ENCODE peak calls at places on chromosomes 3 and 15, in six cellular contexts. One of them, this sample, is unnamed.

GRCh38 chr15:89515477-89515876 is 19.1 kb upstream of the RHCG start:
- ATAC-seq in CD4-positive, alpha-beta T cell: no peak
- ATAC-seq in HCT116: no peak
- ATAC-seq in gastrocnemius medialis: no peak
- ATAC-seq in pancreas: no peak
- ATAC-seq in right lobe of liver: no peak
- ATAC-seq in this sample: no peak

GRCh38 chr3:184748219-184749135 is 36.6 kb upstream of the MAGEF1 start:
- ATAC-seq in CD4-positive, alpha-beta T cell: no peak
- ATAC-seq in HCT116: peak
- ATAC-seq in gastrocnemius medialis: no peak
- ATAC-seq in pancreas: peak
- ATAC-seq in right lobe of liver: peak
- ATAC-seq in this sample: peak

GRCh38 chr3:47645551-47645950 is 66.9 kb upstream of the CSPG5 start:
- ATAC-seq in CD4-positive, alpha-beta T cell: no peak
- ATAC-seq in HCT116: no peak
- ATAC-seq in gastrocnemius medialis: no peak
- ATAC-seq in pancreas: peak
- ATAC-seq in right lobe of liver: no peak
- ATAC-seq in this sample: no peak

GRCh38 chr3:169266986-169267385 is 396.5 kb downstream of the MECOM start:
- ATAC-seq in CD4-positive, alpha-beta T cell: no peak
- ATAC-seq in HCT116: no peak
- ATAC-seq in gastrocnemius medialis: no peak
- ATAC-seq in pancreas: no peak
- ATAC-seq in right lobe of liver: no peak
- ATAC-seq in this sample: no peak

GRCh38 chr15:76313731-76314130 is 2.5 kb upstream of the ETFA start:
- ATAC-seq in CD4-positive, alpha-beta T cell: no peak
- ATAC-seq in HCT116: no peak
- ATAC-seq in gastrocnemius medialis: no peak
- ATAC-seq in pancreas: no peak
- ATAC-seq in right lobe of liver: no peak
- ATAC-seq in this sample: no peak

GRCh38 chr3:66302288-66302687 is 81.5 kb downstream of the SLC25A26 start:
- ATAC-seq in CD4-positive, alpha-beta T cell: peak
- ATAC-seq in HCT116: no peak
- ATAC-seq in gastrocnemius medialis: no peak
- ATAC-seq in pancreas: no peak
- ATAC-seq in right lobe of liver: peak
- ATAC-seq in this sample: no peak

GRCh38 chr15:50077655-50078054 is 41.4 kb downstream of the ATP8B4 start:
- ATAC-seq in CD4-positive, alpha-beta T cell: no peak
- ATAC-seq in HCT116: no peak
- ATAC-seq in gastrocnemius medialis: no peak
- ATAC-seq in pancreas: no peak
- ATAC-seq in right lobe of liver: no peak
- ATAC-seq in this sample: no peak

GRCh38 chr3:197458179-197458707 is 97.5 kb downstream of the BDH1 start:
- ATAC-seq in CD4-positive, alpha-beta T cell: peak
- ATAC-seq in HCT116: peak
- ATAC-seq in gastrocnemius medialis: no peak
- ATAC-seq in pancreas: no peak
- ATAC-seq in right lobe of liver: no peak
- ATAC-seq in this sample: no peak

GRCh38 chr3:139505829-139506386 is 29.6 kb upstream of the RBP2 start:
- ATAC-seq in CD4-positive, alpha-beta T cell: no peak
- ATAC-seq in HCT116: no peak
- ATAC-seq in gastrocnemius medialis: no peak
- ATAC-seq in pancreas: peak
- ATAC-seq in right lobe of liver: no peak
- ATAC-seq in this sample: no peak

GRCh38 chr3:46927718-46928073 is 48.8 kb downstream of the CCDC12 start:
- ATAC-seq in CD4-positive, alpha-beta T cell: no peak
- ATAC-seq in HCT116: no peak
- ATAC-seq in gastrocnemius medialis: no peak
- ATAC-seq in pancreas: no peak
- ATAC-seq in right lobe of liver: no peak
- ATAC-seq in this sample: no peak

GRCh38 chr3:69510481-69511031 is 124.7 kb upstream of the FRMD4B start:
- ATAC-seq in CD4-positive, alpha-beta T cell: no peak
- ATAC-seq in HCT116: no peak
- ATAC-seq in gastrocnemius medialis: no peak
- ATAC-seq in pancreas: no peak
- ATAC-seq in right lobe of liver: no peak
- ATAC-seq in this sample: no peak

GRCh38 chr3:188021502-188022040 is 132.4 kb upstream of the LPP start:
- ATAC-seq in CD4-positive, alpha-beta T cell: no peak
- ATAC-seq in HCT116: no peak
- ATAC-seq in gastrocnemius medialis: no peak
- ATAC-seq in pancreas: peak
- ATAC-seq in right lobe of liver: no peak
- ATAC-seq in this sample: no peak

GRCh38 chr3:182809523-182809922 is 16.2 kb downstream of the ATP11B start:
- ATAC-seq in CD4-positive, alpha-beta T cell: no peak
- ATAC-seq in HCT116: no peak
- ATAC-seq in gastrocnemius medialis: no peak
- ATAC-seq in pancreas: no peak
- ATAC-seq in right lobe of liver: no peak
- ATAC-seq in this sample: no peak

GRCh38 chr3:179421500-179421899 is 29.8 kb downstream of the GNB4 start:
- ATAC-seq in CD4-positive, alpha-beta T cell: no peak
- ATAC-seq in HCT116: no peak
- ATAC-seq in gastrocnemius medialis: no peak
- ATAC-seq in pancreas: no peak
- ATAC-seq in right lobe of liver: no peak
- ATAC-seq in this sample: peak

GRCh38 chr15:71777216-71777943 is 33.0 kb upstream of the NR2E3 start:
- ATAC-seq in CD4-positive, alpha-beta T cell: no peak
- ATAC-seq in HCT116: no peak
- ATAC-seq in gastrocnemius medialis: no peak
- ATAC-seq in pancreas: no peak
- ATAC-seq in right lobe of liver: no peak
- ATAC-seq in this sample: no peak

GRCh38 chr15:63049747-63050439 is 7.3 kb downstream of the TPM1 start:
- ATAC-seq in CD4-positive, alpha-beta T cell: no peak
- ATAC-seq in HCT116: no peak
- ATAC-seq in gastrocnemius medialis: no peak
- ATAC-seq in pancreas: no peak
- ATAC-seq in right lobe of liver: no peak
- ATAC-seq in this sample: no peak

GRCh38 chr15:63048986-63049665 is 6.6 kb downstream of the TPM1 start:
- ATAC-seq in CD4-positive, alpha-beta T cell: peak
- ATAC-seq in HCT116: peak
- ATAC-seq in gastrocnemius medialis: peak
- ATAC-seq in pancreas: peak
- ATAC-seq in right lobe of liver: peak
- ATAC-seq in this sample: peak

GRCh38 chr15:63047792-63048114 is 5.2 kb downstream of the TPM1 start:
- ATAC-seq in CD4-positive, alpha-beta T cell: no peak
- ATAC-seq in HCT116: no peak
- ATAC-seq in gastrocnemius medialis: no peak
- ATAC-seq in pancreas: no peak
- ATAC-seq in right lobe of liver: no peak
- ATAC-seq in this sample: no peak

GRCh38 chr15:63046927-63047760 is 4.6 kb downstream of the TPM1 start:
- ATAC-seq in CD4-positive, alpha-beta T cell: no peak
- ATAC-seq in HCT116: no peak
- ATAC-seq in gastrocnemius medialis: no peak
- ATAC-seq in pancreas: no peak
- ATAC-seq in right lobe of liver: no peak
- ATAC-seq in this sample: peak

DNA sequence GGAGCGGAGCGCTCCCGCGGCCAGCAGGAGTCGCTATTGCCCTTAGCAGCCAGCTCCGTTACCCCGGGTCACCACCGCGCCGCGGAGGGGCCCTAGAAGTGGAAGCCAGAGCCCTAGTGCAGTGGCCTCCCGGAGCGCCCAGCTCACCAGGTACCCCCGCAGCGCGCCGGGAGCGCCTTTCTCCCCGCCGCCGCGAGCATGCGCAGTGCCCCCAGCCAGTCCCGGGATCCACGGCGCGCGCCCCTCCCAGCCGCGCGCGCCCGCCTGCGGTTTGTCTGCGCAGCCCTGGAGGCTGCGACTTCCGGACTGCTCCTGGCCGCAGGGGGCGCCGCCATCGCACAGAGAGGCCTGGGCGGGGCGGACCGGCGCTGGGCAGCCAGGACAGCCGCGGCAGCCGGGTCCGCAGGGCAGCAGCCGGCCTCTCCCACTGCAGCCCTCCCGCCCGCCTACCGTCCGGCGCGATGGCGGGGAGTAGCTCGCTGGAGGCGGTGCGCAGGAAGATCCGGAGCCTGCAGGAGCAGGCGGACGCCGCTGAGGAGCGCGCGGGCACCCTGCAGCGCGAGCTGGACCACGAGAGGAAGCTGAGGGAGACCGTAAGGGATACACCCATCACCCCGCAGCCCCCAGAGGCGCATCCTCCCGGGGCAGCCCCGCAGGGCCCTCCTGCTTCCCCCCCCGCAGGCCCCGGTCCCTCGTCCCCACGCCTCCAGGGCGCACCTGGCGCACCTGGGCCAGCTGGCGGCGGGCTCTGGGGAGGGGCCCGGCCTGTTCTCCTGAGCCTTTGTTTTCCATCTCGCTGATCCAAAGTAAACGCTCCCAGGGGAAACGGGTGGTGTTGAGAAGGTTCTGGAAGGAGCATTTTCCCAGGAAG is 5.8 kb downstream of the TPM1 start:
- ATAC-seq in CD4-positive, alpha-beta T cell: peak
- ATAC-seq in HCT116: peak
- ATAC-seq in gastrocnemius medialis: peak
- ATAC-seq in pancreas: peak
- ATAC-seq in right lobe of liver: peak
- ATAC-seq in this sample: peak
- H3K27ac ChIP-seq in CD4-positive, alpha-beta T cell: peak
- H3K27ac ChIP-seq in HCT116: peak
- H3K27ac ChIP-seq in gastrocnemius medialis: peak
- H3K27ac ChIP-seq in pancreas: peak
- H3K27ac ChIP-seq in right lobe of liver: peak
- H3K27ac ChIP-seq in this sample: peak

GRCh38 chr3:50648297-50648696 is 26.4 kb upstream of the DOCK3 start:
- ATAC-seq in CD4-positive, alpha-beta T cell: no peak
- ATAC-seq in HCT116: no peak
- ATAC-seq in gastrocnemius medialis: no peak
- ATAC-seq in pancreas: no peak
- ATAC-seq in right lobe of liver: no peak
- ATAC-seq in this sample: no peak
- H3K27ac ChIP-seq in CD4-positive, alpha-beta T cell: no peak
- H3K27ac ChIP-seq in HCT116: no peak
- H3K27ac ChIP-seq in gastrocnemius medialis: peak
- H3K27ac ChIP-seq in pancreas: no peak
- H3K27ac ChIP-seq in right lobe of liver: no peak
- H3K27ac ChIP-seq in this sample: no peak

GRCh38 chr3:42683875-42684593 is 1.3 kb upstream of the KLHL40 start:
- ATAC-seq in CD4-positive, alpha-beta T cell: no peak
- ATAC-seq in HCT116: peak
- ATAC-seq in gastrocnemius medialis: peak
- ATAC-seq in pancreas: peak
- ATAC-seq in right lobe of liver: peak
- ATAC-seq in this sample: peak

GRCh38 chr3:42684632-42685362 is 540 bp upstream of the KLHL40 start:
- ATAC-seq in CD4-positive, alpha-beta T cell: no peak
- ATAC-seq in HCT116: no peak
- ATAC-seq in gastrocnemius medialis: no peak
- ATAC-seq in pancreas: no peak
- ATAC-seq in right lobe of liver: no peak
- ATAC-seq in this sample: no peak

GRCh38 chr3:42686832-42687650 is 1.7 kb downstream of the KLHL40 start:
- ATAC-seq in CD4-positive, alpha-beta T cell: no peak
- ATAC-seq in HCT116: no peak
- ATAC-seq in gastrocnemius medialis: no peak
- ATAC-seq in pancreas: no peak
- ATAC-seq in right lobe of liver: no peak
- ATAC-seq in this sample: no peak

GRCh38 chr3:42685891-42686820 is 819 bp downstream of the KLHL40 start:
- ATAC-seq in CD4-positive, alpha-beta T cell: no peak
- ATAC-seq in HCT116: no peak
- ATAC-seq in gastrocnemius medialis: no peak
- ATAC-seq in pancreas: no peak
- ATAC-seq in right lobe of liver: no peak
- ATAC-seq in this sample: no peak

DNA sequence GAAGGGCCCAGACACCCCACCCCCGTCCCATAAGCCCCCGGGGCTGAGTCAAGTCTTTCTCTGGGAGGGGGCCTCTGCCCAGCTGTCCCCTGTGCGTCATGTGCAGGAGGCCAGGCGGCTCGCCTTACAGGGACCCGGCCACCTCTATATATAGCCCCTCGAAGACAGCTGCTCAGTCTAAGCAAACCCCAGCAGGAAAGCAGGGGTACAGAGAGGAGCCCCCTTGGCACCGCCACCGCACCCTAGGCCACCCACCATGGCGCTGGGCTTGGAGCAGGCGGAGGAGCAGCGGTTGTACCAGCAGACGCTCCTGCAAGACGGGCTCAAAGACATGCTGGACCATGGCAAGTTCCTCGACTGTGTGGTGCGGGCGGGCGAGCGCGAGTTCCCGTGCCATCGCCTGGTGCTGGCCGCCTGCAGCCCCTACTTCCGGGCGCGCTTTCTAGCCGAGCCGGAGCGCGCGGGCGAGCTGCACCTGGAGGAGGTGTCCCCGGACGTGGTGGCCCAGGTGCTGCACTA is at the start of gene KLHL40:
- ATAC-seq in CD4-positive, alpha-beta T cell: no peak
- ATAC-seq in HCT116: no peak
- ATAC-seq in gastrocnemius medialis: peak
- ATAC-seq in pancreas: no peak
- ATAC-seq in right lobe of liver: no peak
- ATAC-seq in this sample: no peak
- H3K27ac ChIP-seq in CD4-positive, alpha-beta T cell: no peak
- H3K27ac ChIP-seq in HCT116: no peak
- H3K27ac ChIP-seq in gastrocnemius medialis: peak
- H3K27ac ChIP-seq in pancreas: no peak
- H3K27ac ChIP-seq in right lobe of liver: no peak
- H3K27ac ChIP-seq in this sample: no peak

DNA sequence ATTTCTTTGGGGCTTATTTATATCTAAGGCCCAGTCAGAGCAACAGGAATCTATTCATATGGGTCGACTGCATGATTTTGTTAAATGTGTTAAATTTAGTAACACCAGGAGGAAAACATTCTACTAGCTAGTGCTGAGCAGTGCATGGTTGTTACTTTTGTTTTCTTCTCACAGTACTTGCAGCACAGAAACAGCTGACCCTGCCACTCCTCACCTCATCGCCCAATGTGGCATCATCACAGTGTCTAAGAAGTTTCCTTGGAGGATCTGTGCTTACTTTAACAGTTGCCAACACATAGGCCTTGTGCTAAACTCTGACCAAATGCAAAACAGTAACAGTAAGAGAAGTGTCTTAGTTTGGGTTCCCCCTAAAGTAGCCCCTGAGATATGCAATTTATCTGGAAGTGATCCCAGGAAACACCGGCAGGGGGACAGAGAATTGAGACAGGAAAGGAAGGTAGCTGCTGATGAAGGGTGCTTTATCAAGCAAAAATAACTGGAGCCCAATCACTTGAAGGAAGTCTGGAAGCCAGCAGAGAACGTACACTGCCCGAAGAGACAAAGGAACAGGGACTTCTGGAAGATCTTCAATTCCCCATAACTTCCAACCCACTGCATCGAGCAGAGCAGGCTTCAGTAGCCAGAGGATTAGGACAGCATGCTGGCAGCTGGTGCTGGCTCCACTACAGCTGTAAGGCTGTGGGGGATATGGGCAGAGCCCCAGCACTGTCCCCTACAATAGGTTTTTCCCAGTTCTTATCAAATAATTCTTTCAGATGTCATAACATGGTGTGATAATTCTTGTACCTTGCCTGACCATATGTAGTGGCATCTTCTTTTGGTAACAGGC is 36.0 kb upstream of the ULK4 start:
- ATAC-seq in CD4-positive, alpha-beta T cell: no peak
- ATAC-seq in HCT116: peak
- ATAC-seq in gastrocnemius medialis: no peak
- ATAC-seq in pancreas: no peak
- ATAC-seq in right lobe of liver: no peak
- ATAC-seq in this sample: no peak
- H3K27ac ChIP-seq in CD4-positive, alpha-beta T cell: no peak
- H3K27ac ChIP-seq in HCT116: no peak
- H3K27ac ChIP-seq in gastrocnemius medialis: no peak
- H3K27ac ChIP-seq in pancreas: no peak
- H3K27ac ChIP-seq in right lobe of liver: no peak
- H3K27ac ChIP-seq in this sample: no peak